ENCODE peak calls at places on chromosomes 16 and 17, in six cellular contexts. One of them, this sample, is unnamed.
A peak's percentile ranks its signal among the peaks of the same experiment; 100 is the strongest.

GRCh38 chr16:2977440-2977839 is 2.8 kb downstream of the PKMYT1 start:
- DNase-seq in endothelial cell: no peak
- DNase-seq in DMS79: peak; percentile 86
- DNase-seq in upper lobe of right lung: peak; percentile 78
- DNase-seq in DMS153: peak; percentile 87
- DNase-seq in COR-L47: peak; percentile 87
- DNase-seq in this sample: no peak

GRCh38 chr16:74862743-74863244 is 88.2 kb upstream of the FA2H start:
- DNase-seq in endothelial cell: no peak
- DNase-seq in DMS79: peak; percentile 4
- DNase-seq in DMS153: peak; percentile 13
- DNase-seq in upper lobe of right lung: no peak
- DNase-seq in COR-L47: peak; percentile 41
- DNase-seq in this sample: no peak

GRCh38 chr16:64773184-64773583 is 348.7 kb downstream of the CDH11 start:
- DNase-seq in COR-L47: no peak
- DNase-seq in DMS153: no peak
- DNase-seq in endothelial cell: no peak
- DNase-seq in upper lobe of right lung: no peak
- DNase-seq in DMS79: no peak
- DNase-seq in this sample: no peak

GRCh38 chr16:22322021-22322471 is 24.8 kb downstream of the POLR3E start:
- DNase-seq in COR-L47: no peak
- DNase-seq in endothelial cell: no peak
- DNase-seq in upper lobe of right lung: peak; percentile 51
- DNase-seq in DMS79: no peak
- DNase-seq in DMS153: no peak
- DNase-seq in this sample: no peak

GRCh38 chr17:80081596-80081995 is 19.8 kb upstream of the GAA start:
- DNase-seq in upper lobe of right lung: no peak
- DNase-seq in DMS153: no peak
- DNase-seq in endothelial cell: no peak
- DNase-seq in COR-L47: no peak
- DNase-seq in DMS79: no peak
- DNase-seq in this sample: no peak

GRCh38 chr17:39801055-39801454 is 63.1 kb downstream of the IKZF3 start:
- DNase-seq in DMS153: no peak
- DNase-seq in COR-L47: peak; percentile 54
- DNase-seq in DMS79: peak; percentile 81
- DNase-seq in endothelial cell: no peak
- DNase-seq in upper lobe of right lung: no peak
- DNase-seq in this sample: no peak

GRCh38 chr17:50661795-50662391 is 27.2 kb downstream of the ABCC3 start:
- DNase-seq in COR-L47: peak; percentile 11
- DNase-seq in upper lobe of right lung: peak; percentile 77
- DNase-seq in endothelial cell: peak; percentile 42
- DNase-seq in DMS79: peak; percentile 84
- DNase-seq in DMS153: peak; percentile 64
- DNase-seq in this sample: peak; percentile 94

GRCh38 chr17:71176315-71176714 is 944.5 kb upstream of the SOX9 start:
- DNase-seq in DMS153: no peak
- DNase-seq in DMS79: no peak
- DNase-seq in COR-L47: no peak
- DNase-seq in upper lobe of right lung: no peak
- DNase-seq in endothelial cell: no peak
- DNase-seq in this sample: no peak

GRCh38 chr16:67294927-67295326 is 15.6 kb downstream of the PLEKHG4 start:
- DNase-seq in COR-L47: no peak
- DNase-seq in upper lobe of right lung: no peak
- DNase-seq in endothelial cell: no peak
- DNase-seq in DMS79: no peak
- DNase-seq in DMS153: no peak
- DNase-seq in this sample: no peak

GRCh38 chr16:70465999-70466811 is 11.8 kb downstream of the FCSK start:
- DNase-seq in endothelial cell: no peak
- DNase-seq in DMS153: no peak
- DNase-seq in COR-L47: no peak
- DNase-seq in DMS79: no peak
- DNase-seq in upper lobe of right lung: no peak
- DNase-seq in this sample: no peak

GRCh38 chr16:2985893-2986355 is 5.7 kb upstream of the PKMYT1 start:
- DNase-seq in endothelial cell: no peak
- DNase-seq in DMS153: no peak
- DNase-seq in DMS79: no peak
- DNase-seq in upper lobe of right lung: no peak
- DNase-seq in COR-L47: no peak
- DNase-seq in this sample: no peak

GRCh38 chr16:20380782-20381181 is 23.8 kb downstream of the PDILT start:
- DNase-seq in endothelial cell: no peak
- DNase-seq in DMS79: no peak
- DNase-seq in DMS153: no peak
- DNase-seq in COR-L47: no peak
- DNase-seq in upper lobe of right lung: no peak
- DNase-seq in this sample: no peak

GRCh38 chr16:24515186-24515585 is 24.2 kb upstream of the RBBP6 start:
- DNase-seq in DMS153: no peak
- DNase-seq in endothelial cell: no peak
- DNase-seq in DMS79: no peak
- DNase-seq in COR-L47: no peak
- DNase-seq in upper lobe of right lung: no peak
- DNase-seq in this sample: no peak

GRCh38 chr16:50261707-50262235 is 4.6 kb upstream of the ADCY7 start:
- DNase-seq in endothelial cell: no peak
- DNase-seq in DMS153: no peak
- DNase-seq in COR-L47: no peak
- DNase-seq in DMS79: no peak
- DNase-seq in upper lobe of right lung: peak; percentile 64
- DNase-seq in this sample: no peak

GRCh38 chr16:11914759-11915643 is 755 bp downstream of the GSPT1 start:
- DNase-seq in endothelial cell: peak; percentile 60
- DNase-seq in DMS153: no peak
- DNase-seq in upper lobe of right lung: peak; percentile 81
- DNase-seq in COR-L47: peak; percentile 13
- DNase-seq in DMS79: no peak
- DNase-seq in this sample: no peak

GRCh38 chr16:28155293-28155692 is 56.5 kb downstream of the XPO6 start:
- DNase-seq in DMS153: peak; percentile 42
- DNase-seq in upper lobe of right lung: no peak
- DNase-seq in COR-L47: no peak
- DNase-seq in endothelial cell: no peak
- DNase-seq in DMS79: no peak
- DNase-seq in this sample: no peak

This sample was measured in RWPE2.